ENCODE peak calls at places on chromosome 17, in five cellular contexts. One of them, this sample, is unnamed. For H3K4me1, the result is how much of the 10 kb centered on the place peaks cover.

GRCh38 chr17:37299257-37299985 is 76.4 kb upstream of the C17orf78 start:
- DNase-seq in suprapubic skin: no peak
- DNase-seq in foreskin keratinocyte: no peak
- DNase-seq in OCI-LY7: no peak
- DNase-seq in cardiac muscle cell: no peak
- DNase-seq in this sample: no peak

GRCh38 chr17:40915721-40916256 is 21.7 kb downstream of the KRT23 start:
- DNase-seq in suprapubic skin: no peak
- DNase-seq in cardiac muscle cell: no peak
- DNase-seq in foreskin keratinocyte: peak
- DNase-seq in OCI-LY7: no peak
- DNase-seq in this sample: no peak

GRCh38 chr17:58120195-58120822 is 27.9 kb upstream of the OR4D1 start:
- DNase-seq in foreskin keratinocyte: no peak
- DNase-seq in OCI-LY7: peak
- DNase-seq in suprapubic skin: no peak
- DNase-seq in cardiac muscle cell: peak
- DNase-seq in this sample: no peak

GRCh38 chr17:17289701-17290100 is 8.7 kb upstream of the COPS3 start:
- DNase-seq in suprapubic skin: no peak
- DNase-seq in cardiac muscle cell: no peak
- DNase-seq in foreskin keratinocyte: no peak
- DNase-seq in OCI-LY7: no peak
- DNase-seq in this sample: no peak

GRCh38 chr17:44044092-44044491 is 22.4 kb downstream of the LSM12 start:
- DNase-seq in cardiac muscle cell: no peak
- DNase-seq in suprapubic skin: no peak
- DNase-seq in OCI-LY7: no peak
- DNase-seq in foreskin keratinocyte: no peak
- DNase-seq in this sample: no peak

GRCh38 chr17:20197527-20197926 is 188.4 kb downstream of the SPECC1 start:
- DNase-seq in cardiac muscle cell: no peak
- DNase-seq in OCI-LY7: no peak
- DNase-seq in suprapubic skin: no peak
- DNase-seq in foreskin keratinocyte: no peak
- DNase-seq in this sample: no peak

GRCh38 chr17:30372755-30373154 is 6.0 kb upstream of the CPD start:
- DNase-seq in suprapubic skin: no peak
- DNase-seq in cardiac muscle cell: no peak
- DNase-seq in OCI-LY7: peak
- DNase-seq in foreskin keratinocyte: peak
- DNase-seq in this sample: no peak

GRCh38 chr17:3988297-3989120 is 24.3 kb upstream of the ATP2A3 start:
- DNase-seq in OCI-LY7: no peak
- DNase-seq in foreskin keratinocyte: no peak
- DNase-seq in cardiac muscle cell: no peak
- DNase-seq in suprapubic skin: peak
- DNase-seq in this sample: peak

GRCh38 chr17:71402007-71402406 is 718.8 kb upstream of the SOX9 start:
- DNase-seq in cardiac muscle cell: no peak
- DNase-seq in OCI-LY7: no peak
- DNase-seq in suprapubic skin: no peak
- DNase-seq in foreskin keratinocyte: no peak
- DNase-seq in this sample: no peak

GRCh38 chr17:34726536-34727384 is 147.4 kb downstream of the TMEM132E start:
- DNase-seq in OCI-LY7: no peak
- DNase-seq in suprapubic skin: no peak
- DNase-seq in cardiac muscle cell: no peak
- DNase-seq in foreskin keratinocyte: no peak
- DNase-seq in this sample: no peak

GRCh38 chr17:17439971-17440843 is 36.6 kb upstream of the MED9 start:
- DNase-seq in foreskin keratinocyte: no peak
- DNase-seq in OCI-LY7: peak
- DNase-seq in cardiac muscle cell: peak
- DNase-seq in suprapubic skin: no peak
- DNase-seq in this sample: no peak

GRCh38 chr17:50824429-50824828 is 11.0 kb upstream of the WFIKKN2 start:
- DNase-seq in suprapubic skin: no peak
- DNase-seq in cardiac muscle cell: no peak
- DNase-seq in foreskin keratinocyte: no peak
- DNase-seq in OCI-LY7: no peak
- DNase-seq in this sample: no peak

GRCh38 chr17:44222112-44222869 is 2.8 kb upstream of the UBTF start:
- DNase-seq in suprapubic skin: peak
- DNase-seq in cardiac muscle cell: peak
- DNase-seq in foreskin keratinocyte: no peak
- DNase-seq in OCI-LY7: peak
- DNase-seq in this sample: peak

GRCh38 chr17:76492250-76492988 is 8.8 kb downstream of the RHBDF2 start:
- DNase-seq in cardiac muscle cell: no peak
- DNase-seq in OCI-LY7: peak
- DNase-seq in suprapubic skin: no peak
- DNase-seq in foreskin keratinocyte: no peak
- DNase-seq in this sample: no peak

GRCh38 chr17:68221786-68222185 is 26.1 kb upstream of the AMZ2 start:
- DNase-seq in OCI-LY7: no peak
- DNase-seq in cardiac muscle cell: no peak
- DNase-seq in suprapubic skin: no peak
- DNase-seq in foreskin keratinocyte: no peak
- DNase-seq in this sample: no peak

GRCh38 chr17:17900615-17901520 is 64.1 kb upstream of the SREBF1 start:
- DNase-seq in cardiac muscle cell: no peak
- DNase-seq in foreskin keratinocyte: no peak
- DNase-seq in suprapubic skin: peak
- DNase-seq in OCI-LY7: no peak
- DNase-seq in this sample: peak

GRCh38 chr17:705011-705410 is 9.6 kb downstream of the VPS53 start:
- DNase-seq in suprapubic skin: no peak
- DNase-seq in cardiac muscle cell: no peak
- DNase-seq in OCI-LY7: no peak
- DNase-seq in foreskin keratinocyte: no peak
- DNase-seq in this sample: no peak

GRCh38 chr17:20234266-20234665 is 225.1 kb downstream of the SPECC1 start:
- DNase-seq in cardiac muscle cell: no peak
- DNase-seq in OCI-LY7: no peak
- DNase-seq in foreskin keratinocyte: no peak
- DNase-seq in suprapubic skin: no peak
- DNase-seq in this sample: no peak

GRCh38 chr17:49875690-49876089 is 27.8 kb upstream of the TAC4 start:
- DNase-seq in suprapubic skin: no peak
- DNase-seq in cardiac muscle cell: no peak
- DNase-seq in foreskin keratinocyte: no peak
- DNase-seq in OCI-LY7: no peak
- DNase-seq in this sample: no peak

GRCh38 chr17:27379863-27380533 is 76.2 kb upstream of the KSR1 start:
- DNase-seq in cardiac muscle cell: no peak
- DNase-seq in foreskin keratinocyte: no peak
- DNase-seq in OCI-LY7: no peak
- DNase-seq in suprapubic skin: no peak
- DNase-seq in this sample: peak

GRCh38 chr17:63665527-63666214 is 34.3 kb downstream of the LIMD2 start:
- DNase-seq in cardiac muscle cell: no peak
- DNase-seq in foreskin keratinocyte: no peak
- DNase-seq in OCI-LY7: peak
- DNase-seq in suprapubic skin: no peak
- DNase-seq in this sample: no peak

GRCh38 chr17:61289408-61290385 is 109.9 kb upstream of the TBX2 start:
- DNase-seq in cardiac muscle cell: peak
- DNase-seq in OCI-LY7: no peak
- DNase-seq in suprapubic skin: no peak
- DNase-seq in foreskin keratinocyte: no peak
- DNase-seq in this sample: no peak

GRCh38 chr17:78132086-78132676 is 1.6 kb downstream of the TMC8 start:
- DNase-seq in cardiac muscle cell: peak
- DNase-seq in OCI-LY7: peak
- DNase-seq in suprapubic skin: peak
- DNase-seq in foreskin keratinocyte: no peak
- DNase-seq in this sample: no peak

GRCh38 chr17:7438050-7438614 is 1.2 kb upstream of the FGF11 start:
- DNase-seq in cardiac muscle cell: peak
- DNase-seq in OCI-LY7: peak
- DNase-seq in foreskin keratinocyte: no peak
- DNase-seq in suprapubic skin: peak
- DNase-seq in this sample: peak

DNA sequence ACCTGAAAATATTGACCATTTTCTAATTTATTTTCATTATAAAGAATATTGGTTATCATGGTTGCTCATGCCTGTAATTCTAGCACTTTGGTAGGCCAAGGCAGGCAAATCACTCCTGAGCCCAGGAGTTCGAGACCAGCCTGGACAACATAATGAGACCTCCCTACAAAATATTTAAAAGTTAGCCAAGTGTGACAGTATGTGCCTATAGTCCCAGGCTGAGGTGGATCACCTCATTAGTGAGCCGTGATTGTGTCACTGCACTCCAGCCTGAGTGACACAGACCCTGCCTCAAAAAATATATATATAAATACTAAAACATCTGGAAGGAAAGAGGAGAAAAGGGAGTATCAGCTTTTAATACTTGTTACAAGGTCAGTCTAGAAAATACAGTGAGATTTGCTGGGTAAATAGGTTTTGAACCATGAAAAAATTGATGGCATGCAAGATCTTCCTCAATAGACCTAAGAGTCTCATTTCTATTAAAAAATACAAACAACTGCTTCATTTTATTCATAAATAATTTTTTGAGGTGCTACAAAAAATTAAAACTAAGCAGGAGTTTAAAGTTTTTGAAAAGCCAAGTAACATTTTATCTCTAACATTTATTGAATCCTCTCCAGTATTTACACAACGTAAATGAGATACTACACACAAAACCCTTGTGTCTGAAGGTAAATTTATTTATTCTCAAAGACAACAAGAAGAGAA is 47.7 kb downstream of the TUBD1 start:
- DNase-seq in OCI-LY7: no peak
- DNase-seq in cardiac muscle cell: no peak
- DNase-seq in suprapubic skin: no peak
- DNase-seq in foreskin keratinocyte: peak
- DNase-seq in this sample: no peak
- H3K4me1 ChIP-seq in OCI-LY7: half or more
- H3K4me1 ChIP-seq in cardiac muscle cell: under half
- H3K4me1 ChIP-seq in suprapubic skin: half or more
- H3K4me1 ChIP-seq in foreskin keratinocyte: under half
- H3K4me1 ChIP-seq in this sample: under half

GRCh38 chr17:60135951-60136666 is 13.7 kb upstream of the CA4 start:
- DNase-seq in foreskin keratinocyte: no peak
- DNase-seq in OCI-LY7: peak
- DNase-seq in cardiac muscle cell: no peak
- DNase-seq in suprapubic skin: peak
- DNase-seq in this sample: peak
- H3K4me1 ChIP-seq in foreskin keratinocyte: under half
- H3K4me1 ChIP-seq in OCI-LY7: under half
- H3K4me1 ChIP-seq in cardiac muscle cell: under half
- H3K4me1 ChIP-seq in suprapubic skin: under half
- H3K4me1 ChIP-seq in this sample: under half

GRCh38 chr17:73288534-73289302 is 23.1 kb downstream of the CDC42EP4 start:
- DNase-seq in cardiac muscle cell: no peak
- DNase-seq in OCI-LY7: no peak
- DNase-seq in foreskin keratinocyte: no peak
- DNase-seq in suprapubic skin: no peak
- DNase-seq in this sample: no peak
- H3K4me1 ChIP-seq in cardiac muscle cell: under half
- H3K4me1 ChIP-seq in OCI-LY7: under half
- H3K4me1 ChIP-seq in foreskin keratinocyte: under half
- H3K4me1 ChIP-seq in suprapubic skin: half or more
- H3K4me1 ChIP-seq in this sample: under half

GRCh38 chr17:79811036-79811887 is 14.4 kb upstream of the CBX8 start:
- DNase-seq in cardiac muscle cell: peak
- DNase-seq in foreskin keratinocyte: no peak
- DNase-seq in OCI-LY7: peak
- DNase-seq in suprapubic skin: no peak
- DNase-seq in this sample: no peak

GRCh38 chr17:79813826-79814623 is 17.1 kb upstream of the CBX8 start:
- DNase-seq in foreskin keratinocyte: no peak
- DNase-seq in cardiac muscle cell: no peak
- DNase-seq in OCI-LY7: no peak
- DNase-seq in suprapubic skin: no peak
- DNase-seq in this sample: no peak

GRCh38 chr17:79812969-79813825 is 16.3 kb upstream of the CBX8 start:
- DNase-seq in suprapubic skin: no peak
- DNase-seq in OCI-LY7: peak
- DNase-seq in cardiac muscle cell: no peak
- DNase-seq in foreskin keratinocyte: no peak
- DNase-seq in this sample: no peak

GRCh38 chr17:79811888-79812205 is 15.0 kb upstream of the CBX8 start:
- DNase-seq in OCI-LY7: no peak
- DNase-seq in suprapubic skin: no peak
- DNase-seq in foreskin keratinocyte: no peak
- DNase-seq in cardiac muscle cell: no peak
- DNase-seq in this sample: no peak

DNA sequence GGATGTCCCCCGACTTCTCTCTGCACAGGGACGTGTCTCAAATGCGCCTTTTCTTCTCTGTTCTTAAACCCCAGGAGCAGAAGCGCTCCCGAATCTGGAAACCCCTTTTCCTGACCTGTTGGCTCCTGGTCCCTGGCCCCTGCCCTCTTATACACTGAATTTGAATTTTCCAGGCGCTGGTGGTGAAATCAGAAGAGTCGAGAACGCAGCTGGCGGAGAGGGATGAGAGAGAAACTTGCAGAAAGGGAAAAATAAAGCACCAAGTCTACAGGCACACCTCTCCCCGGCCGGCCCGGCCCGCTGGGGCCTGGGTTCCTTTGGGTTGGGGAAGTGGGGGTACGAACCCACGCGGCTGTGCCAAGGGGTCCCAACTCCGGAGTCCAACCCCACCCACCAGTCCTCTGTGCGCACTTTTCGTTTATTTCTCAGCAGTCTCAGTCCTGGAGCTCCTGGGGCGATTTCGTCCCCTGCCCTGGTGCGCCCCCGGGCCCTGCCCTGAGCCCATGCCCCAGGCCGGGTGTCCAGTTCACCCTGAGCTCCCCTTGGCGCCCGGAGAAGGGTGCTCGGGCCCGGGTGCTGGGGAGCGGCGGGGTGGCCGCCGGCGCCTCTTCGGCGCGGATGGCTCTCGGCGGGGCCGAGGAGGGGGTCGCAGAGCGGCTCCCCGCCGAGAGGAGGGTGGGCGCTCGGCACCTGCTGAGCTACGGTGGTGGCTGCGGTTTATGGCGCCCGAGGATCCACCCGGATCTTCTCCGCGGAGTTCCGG is 15.5 kb upstream of the CBX8 start:
- DNase-seq in suprapubic skin: no peak
- DNase-seq in OCI-LY7: no peak
- DNase-seq in foreskin keratinocyte: no peak
- DNase-seq in cardiac muscle cell: no peak
- DNase-seq in this sample: no peak
- H3K4me1 ChIP-seq in suprapubic skin: half or more
- H3K4me1 ChIP-seq in OCI-LY7: under half
- H3K4me1 ChIP-seq in foreskin keratinocyte: under half
- H3K4me1 ChIP-seq in cardiac muscle cell: under half
- H3K4me1 ChIP-seq in this sample: under half

GRCh38 chr17:2844386-2844785 is 48.1 kb downstream of the RAP1GAP2 start:
- DNase-seq in OCI-LY7: no peak
- DNase-seq in cardiac muscle cell: no peak
- DNase-seq in suprapubic skin: no peak
- DNase-seq in foreskin keratinocyte: no peak
- DNase-seq in this sample: no peak
- H3K4me1 ChIP-seq in OCI-LY7: under half
- H3K4me1 ChIP-seq in cardiac muscle cell: under half
- H3K4me1 ChIP-seq in suprapubic skin: under half
- H3K4me1 ChIP-seq in foreskin keratinocyte: under half
- H3K4me1 ChIP-seq in this sample: under half

This sample was measured in aorta.